ENCODE peak calls at places on chromosomes 5 and 9, in ten cellular contexts. One of them, this sample, is unnamed.

GRCh38 chr9:128245293-128246151 is 30.3 kb downstream of the GOLGA2 start:
- DNase-seq in stomach: no peak
- DNase-seq in upper lobe of left lung: no peak
- DNase-seq in H1: no peak
- DNase-seq in GM12878: no peak
- DNase-seq in sigmoid colon: peak
- DNase-seq in transverse colon: no peak
- DNase-seq in SK-N-SH: peak
- DNase-seq in K562: peak
- DNase-seq in esophagus muscularis mucosa: no peak
- DNase-seq in this sample: no peak

GRCh38 chr5:3195991-3196390 is 399.6 kb upstream of the IRX1 start:
- DNase-seq in stomach: no peak
- DNase-seq in H1: no peak
- DNase-seq in SK-N-SH: no peak
- DNase-seq in esophagus muscularis mucosa: peak
- DNase-seq in transverse colon: no peak
- DNase-seq in K562: no peak
- DNase-seq in upper lobe of left lung: no peak
- DNase-seq in sigmoid colon: no peak
- DNase-seq in GM12878: no peak
- DNase-seq in this sample: no peak

GRCh38 chr5:41794478-41794877 is 75.7 kb downstream of the OXCT1 start:
- DNase-seq in upper lobe of left lung: no peak
- DNase-seq in GM12878: no peak
- DNase-seq in transverse colon: no peak
- DNase-seq in H1: no peak
- DNase-seq in K562: no peak
- DNase-seq in stomach: no peak
- DNase-seq in SK-N-SH: no peak
- DNase-seq in sigmoid colon: no peak
- DNase-seq in esophagus muscularis mucosa: no peak
- DNase-seq in this sample: no peak

GRCh38 chr5:170628028-170628427 is 124.2 kb downstream of the KCNIP1 start:
- DNase-seq in H1: no peak
- DNase-seq in upper lobe of left lung: no peak
- DNase-seq in stomach: no peak
- DNase-seq in sigmoid colon: peak
- DNase-seq in K562: no peak
- DNase-seq in GM12878: no peak
- DNase-seq in esophagus muscularis mucosa: no peak
- DNase-seq in transverse colon: no peak
- DNase-seq in SK-N-SH: no peak
- DNase-seq in this sample: no peak

GRCh38 chr5:3118321-3118720 is 366.8 kb upstream of the IRX2 start:
- DNase-seq in GM12878: no peak
- DNase-seq in upper lobe of left lung: no peak
- DNase-seq in esophagus muscularis mucosa: no peak
- DNase-seq in stomach: no peak
- DNase-seq in sigmoid colon: no peak
- DNase-seq in H1: peak
- DNase-seq in K562: no peak
- DNase-seq in transverse colon: no peak
- DNase-seq in SK-N-SH: no peak
- DNase-seq in this sample: no peak

GRCh38 chr5:93675458-93676450 is 65.6 kb downstream of the POU5F2 start:
- DNase-seq in SK-N-SH: no peak
- DNase-seq in K562: no peak
- DNase-seq in esophagus muscularis mucosa: no peak
- DNase-seq in GM12878: no peak
- DNase-seq in transverse colon: no peak
- DNase-seq in stomach: no peak
- DNase-seq in H1: no peak
- DNase-seq in upper lobe of left lung: no peak
- DNase-seq in sigmoid colon: no peak
- DNase-seq in this sample: no peak

GRCh38 chr5:64147849-64148441 is 17.7 kb upstream of the RNF180 start:
- DNase-seq in upper lobe of left lung: peak
- DNase-seq in K562: peak
- DNase-seq in sigmoid colon: peak
- DNase-seq in esophagus muscularis mucosa: peak
- DNase-seq in SK-N-SH: peak
- DNase-seq in transverse colon: peak
- DNase-seq in stomach: peak
- DNase-seq in H1: peak
- DNase-seq in GM12878: no peak
- DNase-seq in this sample: peak

GRCh38 chr5:132962429-132962928 is 955 bp downstream of the AFF4 start:
- DNase-seq in GM12878: no peak
- DNase-seq in esophagus muscularis mucosa: no peak
- DNase-seq in transverse colon: peak
- DNase-seq in sigmoid colon: no peak
- DNase-seq in SK-N-SH: peak
- DNase-seq in upper lobe of left lung: no peak
- DNase-seq in K562: peak
- DNase-seq in H1: no peak
- DNase-seq in stomach: no peak
- DNase-seq in this sample: no peak

GRCh38 chr5:78569441-78569840 is 79.1 kb downstream of the LHFPL2 start:
- DNase-seq in GM12878: no peak
- DNase-seq in transverse colon: peak
- DNase-seq in sigmoid colon: peak
- DNase-seq in stomach: peak
- DNase-seq in esophagus muscularis mucosa: peak
- DNase-seq in SK-N-SH: no peak
- DNase-seq in H1: no peak
- DNase-seq in K562: no peak
- DNase-seq in upper lobe of left lung: peak
- DNase-seq in this sample: no peak

GRCh38 chr9:136926749-136927148 is 17.8 kb downstream of the FBXW5 start:
- DNase-seq in SK-N-SH: no peak
- DNase-seq in sigmoid colon: no peak
- DNase-seq in K562: no peak
- DNase-seq in GM12878: no peak
- DNase-seq in stomach: no peak
- DNase-seq in transverse colon: no peak
- DNase-seq in H1: no peak
- DNase-seq in esophagus muscularis mucosa: no peak
- DNase-seq in upper lobe of left lung: no peak
- DNase-seq in this sample: no peak

GRCh38 chr9:6782981-6783380 is 25.2 kb downstream of the KDM4C start:
- DNase-seq in K562: no peak
- DNase-seq in esophagus muscularis mucosa: no peak
- DNase-seq in sigmoid colon: peak
- DNase-seq in SK-N-SH: no peak
- DNase-seq in upper lobe of left lung: no peak
- DNase-seq in GM12878: no peak
- DNase-seq in H1: no peak
- DNase-seq in transverse colon: no peak
- DNase-seq in stomach: no peak
- DNase-seq in this sample: no peak

GRCh38 chr9:113599647-113600476 is 136.3 kb downstream of the RGS3 start:
- DNase-seq in transverse colon: no peak
- DNase-seq in stomach: no peak
- DNase-seq in upper lobe of left lung: no peak
- DNase-seq in sigmoid colon: no peak
- DNase-seq in K562: no peak
- DNase-seq in GM12878: no peak
- DNase-seq in SK-N-SH: no peak
- DNase-seq in esophagus muscularis mucosa: no peak
- DNase-seq in H1: no peak
- DNase-seq in this sample: no peak

GRCh38 chr5:76446776-76447175 is 43.7 kb downstream of the IQGAP2 start:
- DNase-seq in esophagus muscularis mucosa: no peak
- DNase-seq in stomach: no peak
- DNase-seq in GM12878: no peak
- DNase-seq in SK-N-SH: no peak
- DNase-seq in H1: no peak
- DNase-seq in transverse colon: no peak
- DNase-seq in K562: no peak
- DNase-seq in sigmoid colon: no peak
- DNase-seq in upper lobe of left lung: no peak
- DNase-seq in this sample: no peak

GRCh38 chr5:5105531-5105930 is 34.6 kb upstream of the ADAMTS16 start:
- DNase-seq in GM12878: no peak
- DNase-seq in stomach: no peak
- DNase-seq in SK-N-SH: no peak
- DNase-seq in esophagus muscularis mucosa: no peak
- DNase-seq in transverse colon: no peak
- DNase-seq in upper lobe of left lung: no peak
- DNase-seq in H1: no peak
- DNase-seq in K562: no peak
- DNase-seq in sigmoid colon: no peak
- DNase-seq in this sample: no peak

GRCh38 chr5:43207601-43208000 is 15.6 kb downstream of the NIM1K start:
- DNase-seq in K562: no peak
- DNase-seq in upper lobe of left lung: no peak
- DNase-seq in stomach: no peak
- DNase-seq in transverse colon: no peak
- DNase-seq in GM12878: no peak
- DNase-seq in sigmoid colon: no peak
- DNase-seq in esophagus muscularis mucosa: no peak
- DNase-seq in H1: no peak
- DNase-seq in SK-N-SH: no peak
- DNase-seq in this sample: no peak

GRCh38 chr9:111916234-111916645 is 19.6 kb downstream of the UGCG start:
- DNase-seq in sigmoid colon: no peak
- DNase-seq in K562: no peak
- DNase-seq in upper lobe of left lung: no peak
- DNase-seq in transverse colon: no peak
- DNase-seq in esophagus muscularis mucosa: no peak
- DNase-seq in SK-N-SH: no peak
- DNase-seq in GM12878: no peak
- DNase-seq in H1: no peak
- DNase-seq in stomach: no peak
- DNase-seq in this sample: no peak

GRCh38 chr5:111016801-111017200 is 54.7 kb upstream of the TSLP start:
- DNase-seq in upper lobe of left lung: no peak
- DNase-seq in stomach: no peak
- DNase-seq in esophagus muscularis mucosa: no peak
- DNase-seq in transverse colon: no peak
- DNase-seq in K562: no peak
- DNase-seq in GM12878: no peak
- DNase-seq in sigmoid colon: no peak
- DNase-seq in H1: no peak
- DNase-seq in SK-N-SH: no peak
- DNase-seq in this sample: no peak

GRCh38 chr9:94757158-94757557 is 30.7 kb downstream of the AOPEP start:
- DNase-seq in stomach: no peak
- DNase-seq in SK-N-SH: no peak
- DNase-seq in K562: no peak
- DNase-seq in GM12878: no peak
- DNase-seq in esophagus muscularis mucosa: no peak
- DNase-seq in upper lobe of left lung: no peak
- DNase-seq in transverse colon: no peak
- DNase-seq in H1: no peak
- DNase-seq in sigmoid colon: no peak
- DNase-seq in this sample: no peak
- TF ChIP-seq EP300 in stomach: no peak
- TF ChIP-seq EP300 in SK-N-SH: peak
- TF ChIP-seq EP300 in K562: peak
- TF ChIP-seq EP300 in GM12878: no peak
- TF ChIP-seq EP300 in esophagus muscularis mucosa: no peak
- TF ChIP-seq EP300 in upper lobe of left lung: no peak
- TF ChIP-seq EP300 in transverse colon: no peak
- TF ChIP-seq EP300 in H1: no peak
- TF ChIP-seq EP300 in sigmoid colon: no peak
- TF ChIP-seq EP300 in this sample: no peak

GRCh38 chr9:36165766-36166149 is 3.4 kb upstream of the CCIN start:
- DNase-seq in stomach: no peak
- DNase-seq in transverse colon: no peak
- DNase-seq in K562: no peak
- DNase-seq in esophagus muscularis mucosa: no peak
- DNase-seq in upper lobe of left lung: no peak
- DNase-seq in SK-N-SH: no peak
- DNase-seq in GM12878: no peak
- DNase-seq in H1: no peak
- DNase-seq in sigmoid colon: no peak
- DNase-seq in this sample: no peak
- H3K4me3 ChIP-seq in stomach: peak
- H3K4me3 ChIP-seq in transverse colon: no peak
- H3K4me3 ChIP-seq in K562: no peak
- H3K4me3 ChIP-seq in esophagus muscularis mucosa: peak
- H3K4me3 ChIP-seq in upper lobe of left lung: no peak
- H3K4me3 ChIP-seq in SK-N-SH: no peak
- H3K4me3 ChIP-seq in GM12878: no peak
- H3K4me3 ChIP-seq in H1: no peak
- H3K4me3 ChIP-seq in sigmoid colon: peak
- H3K4me3 ChIP-seq in this sample: peak

GRCh38 chr5:172837640-172838039 is 3.6 kb downstream of the ERGIC1 start:
- DNase-seq in sigmoid colon: peak
- DNase-seq in H1: no peak
- DNase-seq in GM12878: peak
- DNase-seq in upper lobe of left lung: peak
- DNase-seq in stomach: peak
- DNase-seq in esophagus muscularis mucosa: no peak
- DNase-seq in transverse colon: peak
- DNase-seq in K562: no peak
- DNase-seq in SK-N-SH: no peak
- DNase-seq in this sample: no peak
- TF ChIP-seq POLR2AphosphoS5 in sigmoid colon: peak
- TF ChIP-seq POLR2AphosphoS5 in H1: no peak
- TF ChIP-seq POLR2AphosphoS5 in GM12878: peak
- TF ChIP-seq POLR2AphosphoS5 in upper lobe of left lung: peak
- TF ChIP-seq POLR2AphosphoS5 in stomach: peak
- TF ChIP-seq POLR2AphosphoS5 in esophagus muscularis mucosa: no peak
- TF ChIP-seq POLR2AphosphoS5 in transverse colon: peak
- TF ChIP-seq POLR2AphosphoS5 in K562: no peak
- TF ChIP-seq POLR2AphosphoS5 in SK-N-SH: no peak
- TF ChIP-seq POLR2AphosphoS5 in this sample: no peak

GRCh38 chr5:17020586-17021362 is 84.7 kb upstream of the MYO10 start:
- DNase-seq in esophagus muscularis mucosa: no peak
- DNase-seq in K562: no peak
- DNase-seq in sigmoid colon: no peak
- DNase-seq in upper lobe of left lung: no peak
- DNase-seq in SK-N-SH: no peak
- DNase-seq in transverse colon: no peak
- DNase-seq in stomach: no peak
- DNase-seq in H1: no peak
- DNase-seq in GM12878: no peak
- DNase-seq in this sample: no peak
- TF ChIP-seq EP300 in esophagus muscularis mucosa: no peak
- TF ChIP-seq EP300 in K562: no peak
- TF ChIP-seq EP300 in sigmoid colon: no peak
- TF ChIP-seq EP300 in upper lobe of left lung: no peak
- TF ChIP-seq EP300 in SK-N-SH: no peak
- TF ChIP-seq EP300 in transverse colon: no peak
- TF ChIP-seq EP300 in stomach: no peak
- TF ChIP-seq EP300 in H1: no peak
- TF ChIP-seq EP300 in GM12878: no peak
- TF ChIP-seq EP300 in this sample: no peak

This sample was measured in suprapubic skin.